ENCODE peak calls at places on chromosomes 16 and 17, in four cellular contexts. X is ovary, Q is A549, U is neural progenitor cell. O is an unnamed sample.

GRCh38 chr16:12758031-12758669 is 45.5 kb downstream of the CPPED1 start:
- DNase-seq in U (peak; percentile 11), X (no peak), Q (no peak), O (no peak)

GRCh38 chr16:74984194-74984669 is 691 bp downstream of the WDR59 start:
- DNase-seq in X (no peak), Q (peak; percentile 15), U (no peak), O (no peak)

GRCh38 chr16:68475071-68475470 is 26.8 kb upstream of the SMPD3 start:
- DNase-seq in Q (no peak), X (no peak), U (no peak), O (no peak)

GRCh38 chr17:75996665-75997590 is 3.7 kb upstream of the CDK3 start:
- DNase-seq in X (peak; percentile 11), Q (no peak), U (no peak), O (no peak)

GRCh38 chr17:9645858-9646555 is 690 bp downstream of the USP43 start:
- DNase-seq in Q (peak; percentile 56), U (peak; percentile 73), X (no peak), O (no peak)

GRCh38 chr17:70168044-70168978 is 1.0 kb upstream of the KCNJ2 start:
- DNase-seq in U (peak; percentile 79), X (peak; percentile 58), Q (peak; percentile 69), O (peak; percentile 56)

GRCh38 chr17:74962622-74963394 is 9.8 kb downstream of the HID1 start:
- DNase-seq in U (no peak), Q (no peak), X (no peak), O (no peak)

GRCh38 chr16:30094541-30095165 is 1.4 kb downstream of the YPEL3 start:
- DNase-seq in X (peak; percentile 68), U (peak; percentile 12), Q (no peak), O (no peak)

GRCh38 chr16:75193730-75194444 is 13.1 kb downstream of the CTRB2 start:
- DNase-seq in X (no peak), U (no peak), Q (no peak), O (peak; percentile 25)

GRCh38 chr17:231966-232807 is 50.7 kb upstream of the DOC2B start:
- DNase-seq in U (no peak), Q (no peak), X (no peak), O (no peak)

GRCh38 chr16:27405546-27406451 is 3.8 kb downstream of the IL21R start:
- DNase-seq in U (no peak), Q (no peak), X (no peak), O (no peak)

GRCh38 chr16:27408602-27409031 is 6.6 kb downstream of the IL21R start:
- DNase-seq in X (no peak), U (no peak), Q (no peak), O (no peak)

GRCh38 chr16:27408012-27408601 is 6.1 kb downstream of the IL21R start:
- DNase-seq in Q (no peak), U (no peak), X (no peak), O (no peak)

GRCh38 chr16:27406729-27407128 is 4.8 kb downstream of the IL21R start:
- DNase-seq in Q (no peak), X (no peak), U (no peak), O (no peak)

DNA sequence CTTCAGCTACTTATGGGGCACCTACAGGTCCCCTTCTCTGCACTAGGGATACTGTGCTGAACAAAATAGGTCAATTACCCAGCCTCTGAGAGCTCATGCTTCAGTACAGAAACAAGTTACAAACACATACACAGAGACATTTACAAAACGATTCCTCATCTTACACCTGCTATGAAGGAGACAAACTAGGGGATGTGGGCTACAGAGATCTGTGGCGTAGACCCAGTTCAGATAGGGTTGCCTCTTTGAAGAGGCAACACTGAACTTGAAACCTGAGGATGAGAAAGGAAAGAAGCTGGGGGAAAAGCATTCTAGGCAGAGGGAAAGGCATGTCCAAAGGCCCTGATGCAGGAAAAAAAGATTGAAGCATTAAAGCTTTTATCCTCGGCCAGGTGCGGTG is 5.2 kb downstream of the IL21R start:
- DNase-seq in X (no peak), Q (no peak), U (no peak), O (no peak)
- H3K4me1 ChIP-seq in X (no peaks in the 10 kb centered on the region), Q (peaks cover 4% of the 10 kb centered on the region), U (no peaks in the 10 kb centered on the region), O (no peaks in the 10 kb centered on the region)

DNA sequence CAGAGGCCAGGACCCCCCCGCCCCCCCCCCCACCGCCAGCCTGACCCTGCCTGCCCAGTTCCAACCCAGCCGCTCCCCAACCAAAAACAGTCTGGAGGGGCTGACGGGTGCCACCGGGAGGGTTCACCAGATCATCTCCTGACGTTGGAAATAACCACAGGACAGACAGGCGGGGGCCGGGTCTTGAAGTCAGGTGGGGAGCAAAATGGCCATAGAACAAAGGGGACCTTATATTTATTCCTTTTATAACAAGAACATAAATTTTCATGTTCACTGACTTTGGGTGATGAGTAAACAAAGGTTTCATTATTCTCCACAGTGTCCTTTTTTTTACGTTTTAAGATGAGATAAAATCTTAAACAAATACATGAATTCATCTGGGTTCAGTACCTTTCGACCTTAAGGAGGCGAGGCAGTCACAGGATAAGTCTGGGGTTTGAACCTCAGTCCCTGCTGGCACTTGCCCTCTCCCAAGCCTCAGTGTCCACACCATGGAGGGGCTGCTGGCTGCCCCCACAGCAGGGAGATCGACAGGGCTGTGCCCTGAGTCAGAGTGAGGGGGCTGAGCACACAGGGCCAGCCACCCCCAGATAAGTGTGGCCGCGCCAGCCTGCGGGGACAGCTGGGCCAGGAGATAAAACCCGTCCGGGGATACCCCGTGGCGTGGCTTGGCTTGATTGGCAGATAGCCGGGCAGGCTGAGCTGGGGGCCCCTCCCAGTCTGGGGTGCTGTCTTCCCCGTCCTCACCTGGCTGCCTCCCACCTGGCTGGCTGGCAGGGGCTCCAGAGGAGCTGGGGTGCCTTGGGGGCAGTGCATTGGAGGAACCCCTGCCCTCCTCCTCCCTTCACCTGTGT is 15.0 kb downstream of the SLC7A5 start:
- DNase-seq in U (no peak), Q (no peak), X (peak; percentile 44), O (no peak)
- H3K4me1 ChIP-seq in U (peaks cover 8% of the 10 kb centered on the region), Q (peaks cover 98% of the 10 kb centered on the region), X (peaks cover 2% of the 10 kb centered on the region), O (peaks cover 49% of the 10 kb centered on the region)

GRCh38 chr17:67421869-67422273 is 44.8 kb downstream of the PITPNC1 start:
- DNase-seq in X (no peak), Q (peak; percentile 95), U (no peak), O (no peak)

GRCh38 chr17:67420994-67421393 is 43.9 kb downstream of the PITPNC1 start:
- DNase-seq in U (no peak), Q (no peak), X (no peak), O (no peak)

GRCh38 chr17:67425571-67426160 is 48.6 kb downstream of the PITPNC1 start:
- DNase-seq in Q (no peak), U (no peak), X (no peak), O (no peak)

GRCh38 chr17:67427410-67427809 is 50.3 kb downstream of the PITPNC1 start:
- DNase-seq in X (no peak), Q (no peak), U (no peak), O (no peak)

DNA sequence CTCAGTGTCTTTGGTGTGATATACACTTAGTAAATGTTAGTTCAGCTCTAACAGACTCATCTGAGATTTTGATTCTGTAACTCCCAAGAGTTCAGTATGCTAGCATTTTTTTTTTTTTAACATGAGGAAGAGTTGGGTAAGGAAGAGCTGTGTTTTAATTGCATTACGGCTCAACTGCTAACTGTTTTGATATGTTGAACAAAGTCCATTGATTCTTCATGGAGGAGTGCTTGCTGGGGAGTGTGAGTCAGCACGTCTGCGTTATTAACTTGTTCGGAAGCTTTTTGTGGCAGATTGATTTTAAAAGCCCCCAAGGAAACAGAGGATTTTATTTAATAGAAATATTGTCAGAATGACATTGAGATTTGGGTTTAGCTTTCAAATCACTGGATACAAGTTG is 45.8 kb downstream of the PITPNC1 start:
- DNase-seq in X (no peak), Q (no peak), U (no peak), O (no peak)
- H3K4me1 ChIP-seq in X (no peaks in the 10 kb centered on the region), Q (peaks cover 27% of the 10 kb centered on the region), U (no peaks in the 10 kb centered on the region), O (peaks cover 4% of the 10 kb centered on the region)

DNA sequence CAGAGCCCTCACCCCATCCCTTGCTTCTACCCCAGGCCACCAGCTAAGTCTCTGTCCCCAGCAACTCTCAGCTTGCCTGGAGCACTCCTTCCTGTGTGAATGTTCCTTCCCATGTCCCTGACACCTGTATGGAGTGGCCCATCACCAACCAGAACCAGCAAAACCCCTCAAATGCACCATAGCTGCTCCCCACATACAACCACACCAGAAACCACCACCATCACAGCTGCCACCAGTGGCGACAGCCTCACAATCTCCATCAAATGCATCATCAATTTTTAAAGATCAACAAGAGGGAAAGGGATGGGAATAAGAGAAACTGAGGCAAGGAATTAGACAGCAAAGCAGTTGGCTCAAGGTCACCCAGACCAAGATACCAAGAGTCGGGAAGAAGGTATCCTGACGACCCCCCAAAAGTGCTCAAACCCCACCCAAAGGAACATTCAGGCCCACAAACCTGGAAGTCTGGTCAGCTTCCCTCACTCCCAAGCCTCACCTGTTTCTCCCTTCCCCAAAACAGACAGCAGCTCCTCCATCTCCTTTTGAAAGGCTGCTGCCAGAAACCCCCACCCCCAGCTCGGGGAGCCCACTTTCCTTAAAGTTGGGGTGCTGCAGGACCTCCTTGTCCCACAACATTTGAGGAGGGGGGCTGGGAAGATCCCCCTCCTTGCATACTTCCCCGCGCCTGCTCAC is 1.8 kb downstream of the SRCIN1 start:
- DNase-seq in Q (no peak), X (no peak), U (no peak), O (no peak)
- H3K4me1 ChIP-seq in Q (peaks cover 25% of the 10 kb centered on the region), X (peaks cover 6% of the 10 kb centered on the region), U (peaks cover 56% of the 10 kb centered on the region), O (peaks cover 11% of the 10 kb centered on the region)

GRCh38 chr17:49572226-49572625 is 3.4 kb upstream of the NXPH3 start:
- DNase-seq in Q (no peak), U (no peak), X (no peak), O (no peak)
- H3K4me1 ChIP-seq in Q (peaks cover 4% of the 10 kb centered on the region), U (peaks cover 14% of the 10 kb centered on the region), X (peaks cover 7% of the 10 kb centered on the region), O (peaks cover 53% of the 10 kb centered on the region)

DNA sequence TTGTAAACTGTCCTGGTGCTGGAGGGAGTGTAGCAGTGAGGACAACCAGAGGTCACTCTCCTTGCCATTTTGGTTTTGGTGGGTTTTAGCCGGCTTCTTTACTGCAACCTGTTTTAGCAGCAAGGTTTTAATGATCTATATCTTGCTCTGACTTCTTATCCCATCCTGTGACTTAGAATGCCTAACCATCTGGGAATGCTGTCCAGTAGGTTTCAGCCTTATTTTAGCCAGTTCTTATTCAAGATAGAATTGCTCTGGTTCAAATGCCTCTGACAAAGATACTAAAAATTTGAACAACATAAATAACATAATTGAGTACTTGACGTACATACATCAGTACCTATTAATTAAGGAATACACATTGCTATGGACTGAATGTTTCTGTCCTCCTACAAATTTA is 93.3 kb upstream of the TOM1L1 start:
- DNase-seq in U (no peak), Q (no peak), X (no peak), O (no peak)
- H3K4me1 ChIP-seq in U (no peaks in the 10 kb centered on the region), Q (no peaks in the 10 kb centered on the region), X (no peaks in the 10 kb centered on the region), O (no peaks in the 10 kb centered on the region)

GRCh38 chr16:8576141-8577004 is 13.9 kb downstream of the TMEM114 start:
- DNase-seq in U (no peak), X (no peak), Q (no peak), O (no peak)
- H3K4me1 ChIP-seq in U (peaks cover 10% of the 10 kb centered on the region), X (no peaks in the 10 kb centered on the region), Q (peaks cover 4% of the 10 kb centered on the region), O (no peaks in the 10 kb centered on the region)

GRCh38 chr16:85003723-85004586 is 7.4 kb downstream of the ZDHHC7 start:
- DNase-seq in X (no peak), Q (no peak), U (no peak), O (no peak)
- H3K4me1 ChIP-seq in X (peaks cover 32% of the 10 kb centered on the region), Q (peaks cover 87% of the 10 kb centered on the region), U (peaks cover 16% of the 10 kb centered on the region), O (peaks cover 60% of the 10 kb centered on the region)

O was measured in tibial artery.